ENCODE peak calls at places on chromosome 19, in four cellular contexts. V, M, O and B are unnamed samples.

GRCh38 chr19:28534740-28535351 is 678.1 kb downstream of the UQCRFS1 start:
- DNase-seq in V (no peak), M (no peak), O (no peak), B (no peak)

GRCh38 chr19:44845612-44846454 is at the start of gene NECTIN2:
- DNase-seq in V (peak; percentile 100), M (peak; percentile 98), O (peak; percentile 100), B (peak; percentile 99)

GRCh38 chr19:10290876-10291553 is 1.3 kb downstream of the ICAM5 start:
- DNase-seq in V (peak; percentile 64), M (peak; percentile 54), O (no peak), B (peak; percentile 66)

GRCh38 chr19:17777840-17778620 is 16.9 kb upstream of the B3GNT3 start:
- DNase-seq in V (peak; percentile 54), M (peak; percentile 10), O (peak; percentile 52), B (peak; percentile 59)

GRCh38 chr19:33348301-33349010 is 25.1 kb upstream of the CEBPG start:
- DNase-seq in V (no peak), M (no peak), O (no peak), B (no peak)

GRCh38 chr19:29113838-29114237 is 99.1 kb downstream of the UQCRFS1 start:
- DNase-seq in V (no peak), M (no peak), O (no peak), B (no peak)

GRCh38 chr19:44876930-44877530 is 14.0 kb upstream of the TOMM40 start:
- DNase-seq in V (no peak), M (no peak), O (no peak), B (no peak)

GRCh38 chr19:16373539-16373938 is 48.9 kb downstream of the KLF2 start:
- DNase-seq in V (no peak), M (peak; percentile 83), O (peak; percentile 65), B (no peak)

GRCh38 chr19:7326105-7326877 is 22.4 kb upstream of the ARHGEF18 start:
- DNase-seq in V (no peak), M (no peak), O (no peak), B (peak; percentile 43)

GRCh38 chr19:17957887-17958286 is 9.0 kb upstream of the KCNN1 start:
- DNase-seq in V (no peak), M (no peak), O (no peak), B (no peak)

GRCh38 chr19:2770055-2771013 is 12.7 kb downstream of the SGTA start:
- DNase-seq in V (peak; percentile 62), M (peak; percentile 47), O (peak; percentile 44), B (no peak)

GRCh38 chr19:1470864-1471513 is 8.0 kb downstream of the C19orf25 start:
- DNase-seq in V (peak; percentile 23), M (no peak), O (peak; percentile 21), B (peak; percentile 61)

GRCh38 chr19:1471514-1472107 is 7.4 kb downstream of the C19orf25 start:
- DNase-seq in V (peak; percentile 17), M (no peak), O (no peak), B (peak; percentile 56)

GRCh38 chr19:1473056-1473400 is 6.0 kb downstream of the C19orf25 start:
- DNase-seq in V (no peak), M (no peak), O (no peak), B (no peak)

GRCh38 chr19:1473424-1473851 is 5.6 kb downstream of the C19orf25 start:
- DNase-seq in V (no peak), M (no peak), O (no peak), B (no peak)

GRCh38 chr19:1472227-1473055 is 6.6 kb downstream of the C19orf25 start:
- DNase-seq in V (no peak), M (no peak), O (no peak), B (no peak)
- H3K27me3 ChIP-seq in V (peaks cover 47% of the 10 kb centered on the region), M (peaks cover 50% of the 10 kb centered on the region), O (peaks cover 57% of the 10 kb centered on the region), B (peaks cover 48% of the 10 kb centered on the region)

DNA sequence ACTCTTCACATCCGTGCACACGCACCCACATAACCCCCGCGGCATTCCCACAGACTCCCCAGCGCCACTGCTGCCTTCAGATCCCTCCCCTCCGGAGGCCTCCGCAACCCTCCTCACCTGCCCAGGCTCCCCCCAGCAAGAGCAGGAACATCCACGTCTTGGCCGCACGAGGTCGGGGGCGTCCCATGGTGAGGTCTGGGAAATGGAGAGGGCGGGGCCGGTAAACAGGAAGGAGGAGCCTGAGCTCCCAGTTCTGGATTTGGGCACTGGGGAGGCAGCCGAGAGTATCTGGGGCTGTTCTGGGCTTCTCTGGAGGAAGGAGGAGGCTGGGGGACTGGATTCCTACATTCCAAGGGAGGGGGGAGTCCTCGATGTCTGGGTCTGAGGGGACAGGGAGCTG is 423 bp downstream of the KLK8 start:
- DNase-seq in V (no peak), M (no peak), O (no peak), B (no peak)
- TF ChIP-seq CTCF in V (no peak), M (no peak), O (no peak), B (no peak)

GRCh38 chr19:53982611-53983010 is 8.8 kb upstream of the CACNG6 start:
- DNase-seq in V (peak; percentile 67), M (no peak), O (peak; percentile 53), B (peak; percentile 61)
- H3K27me3 ChIP-seq in V (peaks cover 50% of the 10 kb centered on the region), M (peaks cover 15% of the 10 kb centered on the region), O (peaks cover 12% of the 10 kb centered on the region), B (no peaks in the 10 kb centered on the region)

GRCh38 chr19:4537953-4538600 is 1.8 kb downstream of the LRG1 start:
- DNase-seq in V (no peak), M (no peak), O (no peak), B (no peak)

GRCh38 chr19:4533835-4534424 is 1.1 kb downstream of the PLIN5 start:
- DNase-seq in V (no peak), M (no peak), O (no peak), B (no peak)

GRCh38 chr19:4536798-4537197 is 1.8 kb upstream of the PLIN5 start:
- DNase-seq in V (no peak), M (no peak), O (no peak), B (no peak)

GRCh38 chr19:4533334-4533733 is 1.7 kb downstream of the PLIN5 start:
- DNase-seq in V (no peak), M (no peak), O (no peak), B (no peak)

GRCh38 chr19:4534836-4535658 is at the start of gene PLIN5:
- DNase-seq in V (peak; percentile 83), M (peak; percentile 26), O (peak; percentile 84), B (peak; percentile 92)
- TF ChIP-seq CTCF in V (no peak), M (no peak), O (no peak), B (no peak)

GRCh38 chr19:53768401-53768800 is 55.7 kb downstream of the NLRP12 start:
- DNase-seq in V (no peak), M (no peak), O (no peak), B (no peak)
- H3K27me3 ChIP-seq in V (no peaks in the 10 kb centered on the region), M (no peaks in the 10 kb centered on the region), O (no peaks in the 10 kb centered on the region), B (peaks cover 5% of the 10 kb centered on the region)